ENCODE peak calls at places on chromosomes 1 and 21, in five cellular contexts. T is IMR-90, I is K562, G is HepG2, B is SK-N-SH. J is an unnamed sample.

GRCh38 chr1:241096982-241097381 is 260.0 kb downstream of the RGS7 start:
- DNase-seq in T (no peak), I (no peak), G (no peak), B (no peak), J (no peak)

GRCh38 chr21:45819478-45820170 is 161.9 kb upstream of the COL6A1 start:
- DNase-seq in T (no peak), I (no peak), G (no peak), B (peak), J (no peak)

GRCh38 chr21:38869946-38870345 is 64.2 kb downstream of the ETS2 start:
- DNase-seq in T (peak), I (no peak), G (peak), B (no peak), J (no peak)

GRCh38 chr1:67280696-67281095 is 27.0 kb upstream of the IL12RB2 start:
- DNase-seq in T (no peak), I (no peak), G (no peak), B (no peak), J (no peak)

GRCh38 chr1:245788269-245788668 is 633.5 kb downstream of the KIF26B start:
- DNase-seq in T (peak), I (no peak), G (no peak), B (no peak), J (no peak)

GRCh38 chr1:55168353-55168752 is 46.8 kb downstream of the USP24 start:
- DNase-seq in T (no peak), I (no peak), G (no peak), B (no peak), J (no peak)

GRCh38 chr21:45308211-45309068 is 20.7 kb upstream of the POFUT2 start:
- DNase-seq in T (peak), I (no peak), G (peak), B (no peak), J (no peak)

GRCh38 chr1:30599721-30600120 is 123.7 kb downstream of the MATN1 start:
- DNase-seq in T (no peak), I (no peak), G (no peak), B (no peak), J (no peak)

GRCh38 chr1:162985816-162986215 is 83.3 kb upstream of the RGS4 start:
- DNase-seq in T (peak), I (no peak), G (no peak), B (no peak), J (no peak)

GRCh38 chr21:15301014-15301413 is 236.2 kb upstream of the NRIP1 start:
- DNase-seq in T (no peak), I (no peak), G (no peak), B (no peak), J (no peak)

GRCh38 chr1:152907686-152908601 is at the start of gene IVL:
- DNase-seq in T (no peak), I (no peak), G (no peak), B (no peak), J (peak)

GRCh38 chr1:88163187-88163586 is 520.9 kb upstream of the PKN2 start:
- DNase-seq in T (no peak), I (no peak), G (no peak), B (no peak), J (no peak)

GRCh38 chr1:26702680-26703038 is 6.8 kb downstream of the ARID1A start:
- DNase-seq in T (no peak), I (no peak), G (no peak), B (no peak), J (no peak)

GRCh38 chr1:87024936-87025537 is 110.6 kb downstream of the HS2ST1 start:
- DNase-seq in T (peak), I (peak), G (peak), B (peak), J (no peak)

GRCh38 chr1:221356693-221357092 is 385.2 kb downstream of the DUSP10 start:
- DNase-seq in T (no peak), I (no peak), G (no peak), B (no peak), J (no peak)

GRCh38 chr1:34268311-34269042 is 91.8 kb downstream of the C1orf94 start:
- DNase-seq in T (peak), I (no peak), G (no peak), B (no peak), J (no peak)

GRCh38 chr1:190474587-190475305 is 2.9 kb downstream of the BRINP3 start:
- DNase-seq in T (peak), I (no peak), G (no peak), B (no peak), J (no peak)

GRCh38 chr1:2439369-2439768 is 27.0 kb upstream of the PEX10 start:
- DNase-seq in T (no peak), I (no peak), G (no peak), B (no peak), J (peak)

GRCh38 chr1:205251576-205251975 is 23.8 kb downstream of the TMCC2 start:
- DNase-seq in T (no peak), I (no peak), G (no peak), B (no peak), J (no peak)

GRCh38 chr1:9294440-9294773 is 1.7 kb downstream of the SPSB1 start:
- DNase-seq in T (peak), I (no peak), G (peak), B (no peak), J (no peak)

GRCh38 chr1:9294910-9295636 is 2.4 kb downstream of the SPSB1 start:
- DNase-seq in T (peak), I (no peak), G (no peak), B (no peak), J (no peak)

GRCh38 chr1:9292361-9293240 is at the start of gene SPSB1:
- DNase-seq in T (peak), I (peak), G (peak), B (peak), J (no peak)

GRCh38 chr1:9293241-9293511 is 482 bp downstream of the SPSB1 start:
- DNase-seq in T (no peak), I (no peak), G (no peak), B (no peak), J (no peak)

GRCh38 chr1:9293512-9294439 is 1.1 kb downstream of the SPSB1 start:
- DNase-seq in T (peak), I (peak), G (no peak), B (peak), J (no peak)
- TF ChIP-seq MXI1 in T (peak), I (no peak), G (no peak), B (no peak), J (no peak)

GRCh38 chr1:48765335-48765734 is 11.4 kb downstream of the BEND5 start:
- DNase-seq in T (no peak), I (no peak), G (no peak), B (no peak), J (no peak)
- TF ChIP-seq MXI1 in T (no peak), I (no peak), G (no peak), B (no peak), J (no peak)

DNA sequence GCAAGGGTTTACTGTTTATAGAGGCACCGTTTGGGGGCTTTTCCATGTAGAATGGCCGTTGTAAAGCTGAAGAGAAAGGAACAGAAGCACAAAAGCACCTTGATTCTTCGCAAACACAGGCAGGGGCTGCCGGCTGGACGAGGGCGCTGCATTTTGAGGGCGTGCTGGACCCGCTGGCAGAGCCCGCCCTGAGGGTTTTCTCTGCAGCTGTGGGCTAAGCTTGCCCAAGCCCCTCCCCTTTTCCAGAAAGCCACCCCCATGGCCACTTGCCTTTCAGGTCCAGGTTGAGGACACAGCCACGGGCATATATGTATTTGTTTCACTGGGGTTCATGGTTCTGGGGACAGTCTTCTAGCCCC is 12.9 kb downstream of the TFF3 start:
- DNase-seq in T (no peak), I (no peak), G (no peak), B (peak), J (no peak)
- TF ChIP-seq MXI1 in T (no peak), I (no peak), G (no peak), B (no peak), J (no peak)

GRCh38 chr1:109502368-109502851 is 7.1 kb downstream of the AMIGO1 start:
- DNase-seq in T (no peak), I (no peak), G (no peak), B (no peak), J (no peak)
- TF ChIP-seq MXI1 in T (no peak), I (no peak), G (no peak), B (no peak), J (no peak)

J was measured in GM12878.